ENCODE peak calls at places on chromosomes 4 and X, in six cellular contexts. N is GM12892; Y is CD4-positive, alpha-beta T cell; T is HCEC 1CT; C is GM10248; R is stimulated activated CD8-positive, alpha-beta memory T cell treated with anti-CD3 and anti-CD28 coated beads, Interleukin-12 subunit alpha, Interleukin-12 subunit beta, amount 100 ng/mL, for 1 hour. B is an unnamed sample.

GRCh38 chrX:136835761-136836160 is 44.8 kb downstream of the RBMX start:
- DNase-seq in N (no peak), Y (no peak), T (no peak), C (no peak), R (no peak), B (no peak)

GRCh38 chrX:111519215-111519614 is 7.8 kb downstream of the SERTM2 start:
- DNase-seq in N (no peak), Y (no peak), T (no peak), C (no peak), R (no peak), B (no peak)

GRCh38 chr4:169351860-169352259 is 81.1 kb upstream of the SH3RF1 start:
- DNase-seq in N (no peak), Y (no peak), T (no peak), C (no peak), R (no peak), B (no peak)

GRCh38 chr4:15729910-15730533 is 27.2 kb downstream of the BST1 start:
- DNase-seq in N (peak), Y (no peak), T (peak), C (peak), R (peak), B (no peak)

GRCh38 chr4:81351653-81352455 is 119.9 kb downstream of the RASGEF1B start:
- DNase-seq in N (no peak), Y (peak), T (peak), C (peak), R (peak), B (peak)

GRCh38 chrX:53320543-53321215 is 39.3 kb upstream of the IQSEC2 start:
- DNase-seq in N (no peak), Y (peak), T (no peak), C (no peak), R (no peak), B (no peak)

GRCh38 chrX:87409113-87409841 is 108.3 kb upstream of the KLHL4 start:
- DNase-seq in N (no peak), Y (no peak), T (no peak), C (no peak), R (no peak), B (no peak)

GRCh38 chr4:3829211-3829953 is 63.2 kb downstream of the ADRA2C start:
- DNase-seq in N (no peak), Y (no peak), T (no peak), C (no peak), R (no peak), B (no peak)

GRCh38 chr4:79682801-79683217 is 274.8 kb upstream of the GK2 start:
- DNase-seq in N (no peak), Y (no peak), T (no peak), C (no peak), R (no peak), B (no peak)

GRCh38 chr4:38146383-38146782 is 186.2 kb downstream of the PTTG2 start:
- DNase-seq in N (no peak), Y (no peak), T (no peak), C (no peak), R (no peak), B (no peak)

B was measured in GM06990.